ENCODE peak calls at places on chromosome X, in nine cellular contexts. One of them, this sample, is unnamed. For H3K4me1 and H3K36me3, the result is how much of the 10 kb centered on the place peaks cover.

GRCh38 chrX:9318213-9318612 is 146.6 kb upstream of the TBL1X start:
- DNase-seq in aorta: no peak
- DNase-seq in sigmoid colon: no peak
- DNase-seq in neural progenitor cell: no peak
- DNase-seq in cardiac muscle cell: no peak
- DNase-seq in Peyer's patch: no peak
- DNase-seq in left lung: no peak
- DNase-seq in thyroid gland: no peak
- DNase-seq in GM23248: no peak
- DNase-seq in this sample: no peak

GRCh38 chrX:130118941-130119640 is 8.8 kb upstream of the ELF4 start:
- DNase-seq in aorta: no peak
- DNase-seq in sigmoid colon: no peak
- DNase-seq in neural progenitor cell: no peak
- DNase-seq in cardiac muscle cell: peak
- DNase-seq in Peyer's patch: no peak
- DNase-seq in left lung: no peak
- DNase-seq in thyroid gland: no peak
- DNase-seq in GM23248: peak
- DNase-seq in this sample: no peak

GRCh38 chrX:55056820-55057690 is 17.8 kb upstream of the PAGE2B start:
- DNase-seq in aorta: no peak
- DNase-seq in sigmoid colon: no peak
- DNase-seq in neural progenitor cell: no peak
- DNase-seq in cardiac muscle cell: peak
- DNase-seq in Peyer's patch: no peak
- DNase-seq in left lung: no peak
- DNase-seq in thyroid gland: no peak
- DNase-seq in GM23248: peak
- DNase-seq in this sample: no peak

GRCh38 chrX:9745417-9746115 is 20.1 kb downstream of the GPR143 start:
- DNase-seq in aorta: no peak
- DNase-seq in sigmoid colon: no peak
- DNase-seq in neural progenitor cell: no peak
- DNase-seq in cardiac muscle cell: peak
- DNase-seq in Peyer's patch: no peak
- DNase-seq in left lung: no peak
- DNase-seq in thyroid gland: no peak
- DNase-seq in GM23248: peak
- DNase-seq in this sample: no peak

GRCh38 chrX:11770320-11770719 is 12.3 kb downstream of the MSL3 start:
- DNase-seq in aorta: no peak
- DNase-seq in sigmoid colon: no peak
- DNase-seq in neural progenitor cell: peak
- DNase-seq in cardiac muscle cell: peak
- DNase-seq in Peyer's patch: peak
- DNase-seq in left lung: no peak
- DNase-seq in thyroid gland: peak
- DNase-seq in GM23248: peak
- DNase-seq in this sample: peak

GRCh38 chrX:45309096-45309495 is 108.4 kb upstream of the DIPK2B start:
- DNase-seq in aorta: no peak
- DNase-seq in sigmoid colon: no peak
- DNase-seq in neural progenitor cell: no peak
- DNase-seq in cardiac muscle cell: no peak
- DNase-seq in Peyer's patch: no peak
- DNase-seq in left lung: no peak
- DNase-seq in thyroid gland: no peak
- DNase-seq in GM23248: peak
- DNase-seq in this sample: no peak

GRCh38 chrX:26466387-26466786 is 250.4 kb downstream of the MAGEB5 start:
- DNase-seq in aorta: no peak
- DNase-seq in sigmoid colon: no peak
- DNase-seq in neural progenitor cell: no peak
- DNase-seq in cardiac muscle cell: no peak
- DNase-seq in Peyer's patch: no peak
- DNase-seq in left lung: no peak
- DNase-seq in thyroid gland: no peak
- DNase-seq in GM23248: no peak
- DNase-seq in this sample: no peak

GRCh38 chrX:136662976-136663375 is 15.0 kb downstream of the CD40LG start:
- DNase-seq in aorta: no peak
- DNase-seq in sigmoid colon: no peak
- DNase-seq in neural progenitor cell: no peak
- DNase-seq in cardiac muscle cell: no peak
- DNase-seq in Peyer's patch: no peak
- DNase-seq in left lung: no peak
- DNase-seq in thyroid gland: no peak
- DNase-seq in GM23248: no peak
- DNase-seq in this sample: no peak

GRCh38 chrX:96182366-96182765 is 502.3 kb upstream of the DIAPH2 start:
- DNase-seq in aorta: no peak
- DNase-seq in sigmoid colon: no peak
- DNase-seq in neural progenitor cell: peak
- DNase-seq in cardiac muscle cell: peak
- DNase-seq in Peyer's patch: no peak
- DNase-seq in left lung: no peak
- DNase-seq in thyroid gland: no peak
- DNase-seq in GM23248: peak
- DNase-seq in this sample: no peak

GRCh38 chrX:43121637-43122036 is 343.7 kb upstream of the PPP1R2C start:
- DNase-seq in aorta: no peak
- DNase-seq in sigmoid colon: no peak
- DNase-seq in neural progenitor cell: peak
- DNase-seq in cardiac muscle cell: peak
- DNase-seq in Peyer's patch: no peak
- DNase-seq in left lung: no peak
- DNase-seq in thyroid gland: no peak
- DNase-seq in GM23248: no peak
- DNase-seq in this sample: no peak

GRCh38 chrX:3540105-3540504 is 173.3 kb downstream of the PRKX start:
- DNase-seq in aorta: no peak
- DNase-seq in sigmoid colon: no peak
- DNase-seq in neural progenitor cell: no peak
- DNase-seq in cardiac muscle cell: no peak
- DNase-seq in Peyer's patch: no peak
- DNase-seq in left lung: no peak
- DNase-seq in thyroid gland: no peak
- DNase-seq in GM23248: no peak
- DNase-seq in this sample: no peak

GRCh38 chrX:35149517-35149916 is 206.9 kb downstream of the FAM47B start:
- DNase-seq in aorta: no peak
- DNase-seq in sigmoid colon: no peak
- DNase-seq in neural progenitor cell: no peak
- DNase-seq in cardiac muscle cell: no peak
- DNase-seq in Peyer's patch: no peak
- DNase-seq in left lung: no peak
- DNase-seq in thyroid gland: no peak
- DNase-seq in GM23248: no peak
- DNase-seq in this sample: no peak

GRCh38 chrX:65536291-65536690 is 1.7 kb upstream of the LAS1L start:
- DNase-seq in aorta: no peak
- DNase-seq in sigmoid colon: no peak
- DNase-seq in neural progenitor cell: no peak
- DNase-seq in cardiac muscle cell: no peak
- DNase-seq in Peyer's patch: no peak
- DNase-seq in left lung: no peak
- DNase-seq in thyroid gland: no peak
- DNase-seq in GM23248: no peak
- DNase-seq in this sample: no peak

GRCh38 chrX:45434231-45434630 is 233.6 kb upstream of the DIPK2B start:
- DNase-seq in aorta: no peak
- DNase-seq in sigmoid colon: no peak
- DNase-seq in neural progenitor cell: no peak
- DNase-seq in cardiac muscle cell: no peak
- DNase-seq in Peyer's patch: no peak
- DNase-seq in left lung: no peak
- DNase-seq in thyroid gland: no peak
- DNase-seq in GM23248: no peak
- DNase-seq in this sample: no peak

GRCh38 chrX:144896323-144896722 is 351.0 kb upstream of the SPANXN1 start:
- DNase-seq in aorta: no peak
- DNase-seq in sigmoid colon: no peak
- DNase-seq in neural progenitor cell: peak
- DNase-seq in cardiac muscle cell: no peak
- DNase-seq in Peyer's patch: no peak
- DNase-seq in left lung: no peak
- DNase-seq in thyroid gland: no peak
- DNase-seq in GM23248: peak
- DNase-seq in this sample: no peak

GRCh38 chrX:154525606-154526490 is 9.8 kb upstream of the FAM3A start:
- DNase-seq in aorta: no peak
- DNase-seq in sigmoid colon: no peak
- DNase-seq in neural progenitor cell: no peak
- DNase-seq in cardiac muscle cell: no peak
- DNase-seq in Peyer's patch: no peak
- DNase-seq in left lung: no peak
- DNase-seq in thyroid gland: no peak
- DNase-seq in GM23248: no peak
- DNase-seq in this sample: no peak

DNA sequence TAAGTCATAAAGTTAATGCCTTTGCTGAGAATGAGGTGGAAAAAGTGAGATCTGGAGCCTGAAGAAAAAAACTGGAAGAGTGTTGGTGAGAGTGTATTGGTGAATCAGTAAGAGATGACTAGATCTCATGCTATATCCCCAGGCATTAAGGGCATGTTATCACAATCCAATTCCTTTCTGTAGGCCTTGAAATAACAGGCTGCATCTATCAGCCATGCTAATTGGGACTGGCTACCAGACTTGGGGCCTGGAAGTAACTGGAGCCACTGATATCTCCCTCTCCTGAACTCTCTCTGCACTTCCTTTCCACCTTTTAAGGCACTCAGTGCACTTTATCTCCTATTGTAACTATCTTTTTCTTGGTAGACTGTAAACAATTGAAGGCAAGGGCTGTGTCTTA is 88.8 kb upstream of the HPRT1 start:
- DNase-seq in aorta: no peak
- DNase-seq in sigmoid colon: no peak
- DNase-seq in neural progenitor cell: no peak
- DNase-seq in cardiac muscle cell: no peak
- DNase-seq in Peyer's patch: no peak
- DNase-seq in left lung: no peak
- DNase-seq in thyroid gland: no peak
- DNase-seq in GM23248: no peak
- DNase-seq in this sample: no peak
- H3K4me1 ChIP-seq in aorta: under half
- H3K4me1 ChIP-seq in sigmoid colon: under half
- H3K4me1 ChIP-seq in neural progenitor cell: under half
- H3K4me1 ChIP-seq in cardiac muscle cell: under half
- H3K4me1 ChIP-seq in Peyer's patch: under half
- H3K4me1 ChIP-seq in left lung: under half
- H3K4me1 ChIP-seq in thyroid gland: under half
- H3K4me1 ChIP-seq in GM23248: under half
- H3K4me1 ChIP-seq in this sample: under half

GRCh38 chrX:152847281-152847680 is 16.4 kb downstream of the NSDHL start:
- DNase-seq in aorta: no peak
- DNase-seq in sigmoid colon: no peak
- DNase-seq in neural progenitor cell: no peak
- DNase-seq in cardiac muscle cell: no peak
- DNase-seq in Peyer's patch: no peak
- DNase-seq in left lung: no peak
- DNase-seq in thyroid gland: no peak
- DNase-seq in GM23248: no peak
- DNase-seq in this sample: no peak

GRCh38 chrX:152845618-152846240 is 14.9 kb downstream of the NSDHL start:
- DNase-seq in aorta: no peak
- DNase-seq in sigmoid colon: no peak
- DNase-seq in neural progenitor cell: no peak
- DNase-seq in cardiac muscle cell: peak
- DNase-seq in Peyer's patch: no peak
- DNase-seq in left lung: no peak
- DNase-seq in thyroid gland: no peak
- DNase-seq in GM23248: no peak
- DNase-seq in this sample: no peak

GRCh38 chrX:152853986-152854385 is 23.1 kb downstream of the NSDHL start:
- DNase-seq in aorta: no peak
- DNase-seq in sigmoid colon: no peak
- DNase-seq in neural progenitor cell: no peak
- DNase-seq in cardiac muscle cell: no peak
- DNase-seq in Peyer's patch: no peak
- DNase-seq in left lung: no peak
- DNase-seq in thyroid gland: peak
- DNase-seq in GM23248: no peak
- DNase-seq in this sample: no peak

DNA sequence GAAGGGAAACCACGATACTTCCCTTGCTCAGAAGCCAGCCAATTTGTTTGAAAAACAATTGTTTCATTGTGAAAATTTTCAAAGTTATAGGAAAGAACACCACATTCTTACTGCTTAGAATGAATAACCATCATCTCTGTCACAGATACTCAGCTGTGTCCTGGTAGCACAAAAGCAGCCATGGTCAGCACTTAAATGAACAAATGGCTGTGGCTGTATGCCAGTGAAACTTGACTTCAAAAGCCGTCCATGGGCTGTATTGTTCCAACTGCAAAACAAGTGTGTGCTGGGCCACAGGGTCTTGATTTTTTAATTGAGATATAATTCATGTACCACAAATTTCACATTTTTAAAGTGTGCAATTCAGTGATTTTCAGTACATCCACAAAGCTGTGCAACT is 19.6 kb downstream of the NSDHL start:
- DNase-seq in aorta: no peak
- DNase-seq in sigmoid colon: no peak
- DNase-seq in neural progenitor cell: no peak
- DNase-seq in cardiac muscle cell: no peak
- DNase-seq in Peyer's patch: no peak
- DNase-seq in left lung: no peak
- DNase-seq in thyroid gland: no peak
- DNase-seq in GM23248: no peak
- DNase-seq in this sample: no peak
- H3K36me3 ChIP-seq in aorta: under half
- H3K36me3 ChIP-seq in sigmoid colon: under half
- H3K36me3 ChIP-seq in neural progenitor cell: under half
- H3K36me3 ChIP-seq in cardiac muscle cell: under half
- H3K36me3 ChIP-seq in Peyer's patch: under half
- H3K36me3 ChIP-seq in left lung: under half
- H3K36me3 ChIP-seq in thyroid gland: under half
- H3K36me3 ChIP-seq in GM23248: under half
- H3K36me3 ChIP-seq in this sample: under half

GRCh38 chrX:141220342-141221008 is 21.8 kb downstream of the SPANXC start:
- DNase-seq in aorta: no peak
- DNase-seq in sigmoid colon: no peak
- DNase-seq in neural progenitor cell: no peak
- DNase-seq in cardiac muscle cell: peak
- DNase-seq in Peyer's patch: no peak
- DNase-seq in left lung: no peak
- DNase-seq in thyroid gland: no peak
- DNase-seq in GM23248: peak
- DNase-seq in this sample: no peak
- H3K27ac ChIP-seq in aorta: no peak
- H3K27ac ChIP-seq in sigmoid colon: no peak
- H3K27ac ChIP-seq in neural progenitor cell: no peak
- H3K27ac ChIP-seq in cardiac muscle cell: no peak
- H3K27ac ChIP-seq in Peyer's patch: no peak
- H3K27ac ChIP-seq in left lung: no peak
- H3K27ac ChIP-seq in thyroid gland: no peak
- H3K27ac ChIP-seq in GM23248: no peak
- H3K27ac ChIP-seq in this sample: no peak

DNA sequence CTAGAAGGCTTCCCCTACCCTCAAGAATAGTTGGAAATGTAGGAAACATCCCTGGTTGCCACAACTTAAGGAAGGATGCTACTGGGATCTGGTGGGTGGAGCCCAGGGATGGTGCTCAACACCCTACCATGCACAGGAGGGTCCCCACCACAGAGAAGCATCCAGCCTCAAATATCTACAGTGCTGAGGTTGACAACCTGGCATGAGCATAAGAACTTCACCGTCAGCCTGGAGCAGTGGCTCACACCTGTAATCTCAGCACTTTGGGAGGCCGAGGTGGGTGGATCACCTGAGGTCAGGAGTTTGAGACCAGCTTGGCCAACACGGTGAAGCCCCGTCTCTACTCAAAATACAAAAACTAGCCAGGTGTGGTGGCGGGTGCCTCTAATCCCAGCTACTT is 24.0 kb upstream of the ASMTL start:
- DNase-seq in aorta: no peak
- DNase-seq in sigmoid colon: peak
- DNase-seq in neural progenitor cell: no peak
- DNase-seq in cardiac muscle cell: no peak
- DNase-seq in Peyer's patch: no peak
- DNase-seq in left lung: no peak
- DNase-seq in thyroid gland: no peak
- DNase-seq in GM23248: no peak
- DNase-seq in this sample: no peak
- H3K4me1 ChIP-seq in aorta: under half
- H3K4me1 ChIP-seq in sigmoid colon: under half
- H3K4me1 ChIP-seq in neural progenitor cell: under half
- H3K4me1 ChIP-seq in cardiac muscle cell: under half
- H3K4me1 ChIP-seq in Peyer's patch: under half
- H3K4me1 ChIP-seq in left lung: under half
- H3K4me1 ChIP-seq in thyroid gland: under half
- H3K4me1 ChIP-seq in GM23248: under half
- H3K4me1 ChIP-seq in this sample: under half